ENCODE peak calls at places on chromosomes 2 and 18, in six cellular contexts. R, L, J, G, S and F are unnamed samples.

GRCh38 chr18:79476918-79477685 is 81.4 kb downstream of the NFATC1 start:
- DNase-seq in G (peak), J (no peak), R (no peak), L (no peak), S (no peak), F (no peak)

GRCh38 chr2:27407798-27408491 is 1.4 kb downstream of the PPM1G start:
- DNase-seq in J (no peak), G (no peak), L (peak), R (no peak), S (peak), F (no peak)

GRCh38 chr2:65655000-65655399 is 222.6 kb upstream of the SPRED2 start:
- DNase-seq in G (no peak), J (no peak), S (no peak), L (no peak), R (no peak), F (no peak)

GRCh38 chr2:7819316-7819715 is 862.5 kb upstream of the ID2 start:
- DNase-seq in G (no peak), S (no peak), L (no peak), R (no peak), J (no peak), F (no peak)

GRCh38 chr2:171404258-171404657 is 29.5 kb downstream of the METTL8 start:
- DNase-seq in R (no peak), G (no peak), S (no peak), L (peak), J (no peak), F (no peak)

GRCh38 chr2:75619992-75620740 is 26.4 kb upstream of the MRPL19 start:
- DNase-seq in S (no peak), R (no peak), L (no peak), G (no peak), J (no peak), F (no peak)

GRCh38 chr18:57915848-57916596 is 112.9 kb upstream of the ATP8B1 start:
- DNase-seq in G (no peak), L (no peak), S (peak), J (no peak), R (no peak), F (no peak)

GRCh38 chr2:112488201-112488600 is 6.2 kb downstream of the TTL start:
- DNase-seq in J (no peak), G (no peak), R (no peak), L (no peak), S (no peak), F (no peak)

GRCh38 chr18:657311-657997 is at the start of gene TYMS:
- DNase-seq in J (peak), S (peak), G (peak), R (no peak), L (peak), F (peak)

GRCh38 chr2:5520352-5520996 is 171.7 kb upstream of the SOX11 start:
- DNase-seq in R (no peak), L (no peak), J (no peak), S (no peak), G (no peak), F (no peak)

GRCh38 chr18:80033181-80034067 is 810 bp upstream of the RBFA start:
- DNase-seq in R (no peak), J (no peak), L (no peak), S (no peak), G (no peak), F (no peak)

GRCh38 chr18:50619833-50620232 is 59.9 kb downstream of the MAPK4 start:
- DNase-seq in S (no peak), J (no peak), R (no peak), G (no peak), L (no peak), F (no peak)

GRCh38 chr2:23824777-23825212 is 102.1 kb downstream of the ATAD2B start:
- DNase-seq in S (no peak), R (no peak), J (peak), G (no peak), L (peak), F (no peak)

GRCh38 chr18:76328145-76328544 is 166.9 kb downstream of the ZNF516 start:
- DNase-seq in S (no peak), L (no peak), G (no peak), R (no peak), J (no peak), F (no peak)

GRCh38 chr2:70985283-70985688 is 6.9 kb downstream of the ANKRD53 start:
- DNase-seq in G (peak), S (no peak), L (no peak), J (no peak), R (no peak), F (peak)

GRCh38 chr2:2164326-2164917 is 166.7 kb downstream of the MYT1L start:
- DNase-seq in R (no peak), S (no peak), G (no peak), L (no peak), J (no peak), F (no peak)

GRCh38 chr2:56671973-56672569 is 488.3 kb downstream of the CCDC85A start:
- DNase-seq in J (no peak), G (peak), S (no peak), L (no peak), R (no peak), F (no peak)

GRCh38 chr2:239298126-239298804 is 102.6 kb downstream of the HDAC4 start:
- DNase-seq in R (peak), S (peak), G (peak), L (no peak), J (no peak), F (no peak)

GRCh38 chr18:34280653-34281052 is 55.9 kb upstream of the NOL4 start:
- DNase-seq in G (no peak), L (no peak), R (no peak), S (no peak), J (no peak), F (no peak)

GRCh38 chr18:51425475-51425874 is 228.0 kb upstream of the MEX3C start:
- DNase-seq in G (no peak), L (no peak), J (peak), S (no peak), R (no peak), F (no peak)

GRCh38 chr18:42069036-42069435 is 114.0 kb downstream of the PIK3C3 start:
- DNase-seq in J (no peak), G (no peak), S (no peak), R (no peak), L (no peak), F (no peak)

GRCh38 chr2:241540766-241541561 is 17.6 kb upstream of the BOK start:
- DNase-seq in L (peak), G (peak), R (peak), J (peak), S (peak), F (no peak)

GRCh38 chr18:44731866-44732555 is 51.3 kb downstream of the SETBP1 start:
- DNase-seq in R (no peak), J (no peak), S (no peak), G (no peak), L (no peak), F (no peak)

GRCh38 chr2:71385008-71385407 is 53.4 kb downstream of the ZNF638 start:
- DNase-seq in S (no peak), R (no peak), L (no peak), J (no peak), G (no peak), F (no peak)

GRCh38 chr2:136101042-136101441 is 16.9 kb downstream of the CXCR4 start:
- DNase-seq in R (no peak), S (no peak), J (no peak), L (no peak), G (no peak), F (no peak)

GRCh38 chr2:240919161-240919781 is 13.1 kb downstream of the CROCC2 start:
- DNase-seq in J (no peak), R (no peak), G (peak), S (peak), L (no peak), F (no peak)

GRCh38 chr18:32160547-32160946 is 29.3 kb upstream of the MEP1B start:
- DNase-seq in R (no peak), J (no peak), L (peak), S (peak), G (no peak), F (no peak)

GRCh38 chr2:242031481-242032019 is 162.0 kb downstream of the RTP5 start:
- DNase-seq in L (no peak), R (peak), G (peak), S (no peak), J (no peak), F (peak)

GRCh38 chr2:189982087-189982486 is 80.4 kb downstream of the MSTN start:
- DNase-seq in J (no peak), S (no peak), L (no peak), G (no peak), R (no peak), F (no peak)

GRCh38 chr18:24086082-24086481 is 52.8 kb upstream of the CABYR start:
- DNase-seq in G (no peak), S (no peak), R (no peak), L (no peak), J (no peak), F (no peak)

GRCh38 chr2:240252872-240253511 is 112.5 kb upstream of the OTOS start:
- DNase-seq in R (no peak), J (no peak), S (no peak), L (no peak), G (peak), F (no peak)

GRCh38 chr18:8188196-8188595 is 421.0 kb upstream of the RAB12 start:
- DNase-seq in G (no peak), R (no peak), S (no peak), L (no peak), J (no peak), F (no peak)

GRCh38 chr2:36461039-36461681 is 105.6 kb downstream of the CRIM1 start:
- DNase-seq in L (peak), J (no peak), R (no peak), G (no peak), S (no peak), F (no peak)

DNA sequence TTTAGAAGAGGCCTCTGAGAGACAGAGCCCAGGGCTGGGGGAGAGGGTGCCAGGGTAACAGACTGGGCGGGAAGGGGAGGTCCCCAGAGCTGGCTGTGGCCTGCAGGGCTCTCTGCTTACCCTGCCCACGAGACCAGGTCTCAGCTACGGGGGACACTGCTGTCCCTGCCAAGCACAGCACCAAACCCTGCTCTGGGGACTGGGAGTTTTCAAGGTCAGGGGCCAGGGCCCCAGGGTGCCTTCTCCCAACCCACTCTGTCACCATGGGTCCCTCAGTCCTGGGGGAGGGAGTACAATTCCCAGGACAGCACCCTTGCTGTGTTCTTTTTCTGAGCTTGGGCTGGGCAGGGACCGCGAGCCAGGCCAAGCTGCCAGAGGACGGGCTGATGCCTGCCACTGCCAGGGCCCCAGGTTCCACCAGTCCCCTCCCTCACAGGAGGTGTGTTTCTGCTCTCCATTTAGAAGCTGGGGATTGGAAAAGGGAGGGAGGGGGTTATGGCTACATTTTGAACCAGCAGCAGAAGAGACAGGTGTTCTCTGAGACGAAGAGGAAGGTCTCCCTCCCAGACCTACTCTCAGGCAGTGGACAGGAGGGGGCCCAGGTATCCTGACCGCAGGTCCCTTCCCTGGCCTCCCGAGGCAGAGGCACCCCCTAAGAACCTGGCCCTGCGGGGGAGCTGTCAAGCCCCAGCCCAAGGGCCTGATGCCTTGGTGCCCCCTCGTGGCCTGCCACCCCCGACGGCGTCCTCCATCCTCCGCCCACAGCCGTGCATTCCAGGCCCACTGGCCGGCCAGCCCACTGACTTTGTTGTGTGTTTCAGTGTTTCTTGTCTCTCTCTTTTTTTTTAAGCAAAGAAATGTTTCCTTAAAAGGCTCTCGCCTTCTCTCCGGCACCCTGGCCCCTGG is 80.4 kb downstream of the TNS1 start:
- DNase-seq in S (no peak), R (no peak), J (no peak), L (no peak), G (no peak), F (no peak)
- TF ChIP-seq CTCF in S (no peak), R (no peak), J (no peak), L (no peak), G (peak), F (no peak)

GRCh38 chr2:151481744-151482143 is 72.0 kb downstream of the RIF1 start:
- DNase-seq in R (no peak), S (no peak), J (peak), G (no peak), L (no peak), F (no peak)
- TF ChIP-seq CTCF in R (no peak), S (no peak), J (no peak), G (no peak), L (no peak), F (no peak)

DNA sequence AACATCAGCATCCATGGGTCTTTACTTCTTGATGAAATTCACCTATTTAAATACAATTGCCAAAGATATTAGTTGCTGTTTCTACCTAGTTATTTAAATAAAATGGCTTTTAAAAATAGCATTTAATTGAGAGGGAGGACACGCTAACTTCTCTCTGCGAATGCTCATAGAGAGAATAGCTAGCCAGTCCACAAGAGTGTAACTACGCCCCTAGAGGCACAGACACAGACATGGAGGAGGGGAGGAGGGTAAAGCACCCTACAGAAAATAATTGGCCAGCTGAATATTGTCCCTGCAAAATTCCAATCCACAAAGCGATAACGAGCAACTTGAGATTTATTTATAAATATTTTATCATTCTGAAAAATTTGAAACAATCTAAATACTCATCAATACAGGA is 97.0 kb upstream of the PAPOLG start:
- DNase-seq in R (no peak), G (no peak), J (no peak), S (no peak), L (no peak), F (no peak)
- TF ChIP-seq CTCF in R (no peak), G (no peak), J (peak), S (no peak), L (peak), F (peak)

GRCh38 chr18:26419746-26420145 is 128.6 kb downstream of the KCTD1 start:
- DNase-seq in S (no peak), J (no peak), G (no peak), R (no peak), L (no peak), F (no peak)
- TF ChIP-seq CTCF in S (no peak), J (no peak), G (no peak), R (no peak), L (no peak), F (no peak)

GRCh38 chr2:86315084-86315483 is 22.3 kb downstream of the REEP1 start:
- DNase-seq in L (no peak), G (no peak), S (no peak), J (no peak), R (no peak), F (no peak)
- TF ChIP-seq CTCF in L (no peak), G (no peak), S (no peak), J (no peak), R (no peak), F (no peak)

GRCh38 chr2:95313296-95314265 is 16.4 kb downstream of the KCNIP3 start:
- DNase-seq in G (peak), S (no peak), R (no peak), J (no peak), L (no peak), F (no peak)

GRCh38 chr2:95314598-95314963 is 17.4 kb downstream of the KCNIP3 start:
- DNase-seq in S (no peak), J (no peak), G (peak), R (no peak), L (no peak), F (no peak)

GRCh38 chr2:95316466-95317122 is 19.4 kb downstream of the KCNIP3 start:
- DNase-seq in G (peak), S (no peak), J (no peak), R (no peak), L (no peak), F (no peak)

GRCh38 chr2:95315801-95316411 is 18.8 kb downstream of the KCNIP3 start:
- DNase-seq in G (peak), R (no peak), J (no peak), L (no peak), S (no peak), F (no peak)

DNA sequence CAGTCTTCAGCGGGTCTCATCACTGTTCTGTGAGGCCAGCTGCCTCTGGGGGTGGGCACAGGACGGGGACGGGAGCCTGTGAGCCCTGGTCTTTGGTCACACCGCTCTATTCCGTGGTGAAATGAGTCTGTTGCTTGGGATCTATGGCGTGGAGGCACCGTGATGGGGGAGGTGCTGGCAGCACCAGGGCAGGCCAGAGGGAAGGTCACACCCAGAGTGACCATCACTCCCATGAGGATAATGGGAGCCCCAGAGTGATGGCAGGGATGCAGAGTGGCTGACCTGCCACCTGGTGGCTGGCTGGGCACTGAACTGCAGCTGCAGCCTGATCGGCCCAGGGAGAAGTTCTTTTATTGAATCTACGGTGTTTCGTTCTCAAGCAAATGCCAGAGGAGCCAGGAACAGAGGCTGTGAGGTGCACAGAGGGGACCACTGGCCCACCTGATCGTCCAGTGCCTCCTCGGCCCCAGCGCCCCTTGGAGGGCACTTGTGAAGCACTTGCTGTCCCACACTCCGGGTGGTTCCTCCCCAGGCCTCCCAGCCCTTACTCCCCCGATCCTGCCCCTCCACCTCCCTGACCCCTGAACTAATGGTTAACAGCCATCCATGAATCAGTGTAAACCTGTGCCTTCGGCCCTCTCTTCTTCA is 17.9 kb downstream of the KCNIP3 start:
- DNase-seq in J (no peak), S (peak), L (peak), G (peak), R (no peak), F (no peak)
- TF ChIP-seq CTCF in J (peak), S (peak), L (peak), G (peak), R (no peak), F (peak)

GRCh38 chr2:183840061-183840584 is 715.9 kb downstream of the NUP35 start:
- DNase-seq in R (no peak), J (no peak), S (no peak), G (no peak), L (no peak), F (no peak)
- TF ChIP-seq CTCF in R (no peak), J (no peak), S (no peak), G (no peak), L (no peak), F (no peak)

DNA sequence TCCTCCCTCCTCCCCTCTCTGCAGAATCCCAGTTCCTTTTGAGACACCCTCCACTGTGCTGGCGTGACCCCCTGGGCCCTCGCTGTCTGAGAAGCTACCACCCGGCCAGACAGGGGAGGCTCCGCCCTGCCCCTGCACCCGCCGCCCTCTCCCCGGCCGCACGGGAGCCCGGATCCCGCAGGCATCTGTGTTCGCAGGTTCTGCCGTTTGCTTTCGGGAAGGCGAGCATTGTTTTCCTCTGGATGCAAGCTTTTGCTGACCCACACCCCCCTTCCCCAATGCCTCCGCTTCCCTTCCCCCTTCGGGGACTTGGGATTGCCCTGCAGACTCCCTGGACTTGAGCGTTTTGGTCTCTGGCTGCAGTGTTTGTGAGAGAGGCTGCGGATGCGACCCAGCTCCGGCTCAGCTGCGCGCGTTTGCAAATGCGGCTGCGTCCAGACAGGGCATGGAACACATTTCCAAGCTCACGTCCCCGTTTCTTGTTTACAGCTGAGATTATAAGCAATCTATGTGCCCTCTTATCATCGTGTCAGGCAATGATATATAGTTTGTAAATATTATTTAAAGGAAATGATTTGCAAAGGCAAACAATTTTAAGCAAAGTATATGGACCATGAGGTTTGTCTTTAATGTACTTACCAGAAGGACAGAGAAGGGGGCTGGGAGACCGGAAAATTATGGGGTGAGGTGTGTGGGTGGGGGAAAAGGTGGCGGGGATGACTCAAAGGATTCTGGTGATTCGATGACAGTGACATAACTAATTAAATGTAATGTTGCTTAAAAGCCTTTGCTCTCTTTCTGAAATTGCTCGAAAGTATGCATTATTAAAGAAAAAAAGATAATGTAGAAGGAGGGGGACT is 631.8 kb downstream of the NYAP2 start:
- DNase-seq in G (peak), S (peak), R (no peak), L (peak), J (peak), F (peak)
- TF ChIP-seq CTCF in G (no peak), S (no peak), R (no peak), L (no peak), J (no peak), F (no peak)

GRCh38 chr2:218257390-218257981 is 3.3 kb upstream of the GPBAR1 start:
- DNase-seq in J (peak), R (peak), L (peak), S (peak), G (no peak), F (no peak)
- TF ChIP-seq CTCF in J (peak), R (peak), L (peak), S (peak), G (peak), F (peak)